ENCODE peak calls at places on chromosome 20, in five cellular contexts. O is IMR-90, R is K562, H is HepG2, F is HCT116. V is an unnamed sample. For H3K36me3, the result is how much of the 10 kb centered on the place peaks cover.

GRCh38 chr20:25991756-25992130 is 295.1 kb upstream of the ZNF337 start:
- DNase-seq in F (no peak), O (no peak), R (no peak), H (no peak), V (no peak)

GRCh38 chr20:11366660-11367059 is 551.0 kb upstream of the BTBD3 start:
- DNase-seq in R (no peak), O (peak), H (no peak), F (no peak), V (no peak)

GRCh38 chr20:63955281-63955845 is 853 bp downstream of the UCKL1 start:
- DNase-seq in R (peak), O (no peak), H (peak), F (no peak), V (peak)

GRCh38 chr20:24166412-24166811 is 177.8 kb upstream of the GGTLC1 start:
- DNase-seq in H (no peak), O (no peak), F (no peak), R (no peak), V (no peak)

GRCh38 chr20:1934162-1934561 is 39.0 kb downstream of the SIRPA start:
- DNase-seq in F (no peak), H (no peak), R (no peak), O (peak), V (no peak)

GRCh38 chr20:25296094-25297093 is 48.5 kb downstream of the PYGB start:
- DNase-seq in H (peak), F (no peak), O (peak), R (peak), V (peak)

GRCh38 chr20:20571068-20571780 is 141.2 kb downstream of the RALGAPA2 start:
- DNase-seq in R (no peak), H (no peak), O (no peak), F (no peak), V (peak)

GRCh38 chr20:4043801-4044200 is 28.4 kb upstream of the RNF24 start:
- DNase-seq in R (no peak), H (no peak), F (no peak), O (no peak), V (no peak)

GRCh38 chr20:48384147-48384818 is 443.5 kb downstream of the PREX1 start:
- DNase-seq in O (no peak), R (peak), F (peak), H (no peak), V (peak)

GRCh38 chr20:64065973-64066341 is 3.0 kb downstream of the TCEA2 start:
- DNase-seq in R (peak), O (peak), F (peak), H (no peak), V (peak)

GRCh38 chr20:50188879-50189680 is 1.6 kb upstream of the CEBPB start:
- DNase-seq in H (peak), F (no peak), R (no peak), O (no peak), V (no peak)

GRCh38 chr20:21104466-21104761 is 1.7 kb downstream of the LINC00237 start:
- DNase-seq in R (no peak), H (no peak), O (no peak), F (no peak), V (no peak)

DNA sequence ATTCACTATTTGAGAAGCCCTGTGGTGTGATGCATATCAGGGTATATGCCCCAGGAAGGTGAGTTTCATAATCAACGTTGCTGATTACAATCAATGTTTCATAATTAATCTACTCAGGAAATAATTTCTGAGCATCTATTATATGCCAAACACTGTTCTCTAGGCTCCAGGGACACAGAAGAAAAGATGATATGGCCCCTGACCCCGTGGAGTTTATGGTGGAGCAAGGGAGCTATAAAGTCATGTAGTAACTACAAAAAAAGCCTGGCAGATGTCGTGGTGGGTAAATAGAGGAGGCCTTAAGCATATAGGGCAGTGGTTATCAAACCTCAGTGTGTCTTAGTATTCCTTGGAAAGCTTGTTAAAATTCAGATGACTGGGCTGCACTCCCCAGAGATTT is 40.1 kb upstream of the BCAS1 start:
- DNase-seq in R (no peak), F (no peak), O (no peak), H (no peak), V (no peak)
- H2AFZ ChIP-seq in R (no peak), F (no peak), O (no peak), H (no peak), V (no peak)

GRCh38 chr20:61990484-61990883 is 75.2 kb downstream of the TAF4 start:
- DNase-seq in R (no peak), F (no peak), O (no peak), H (no peak), V (no peak)

GRCh38 chr20:61989741-61990140 is 75.9 kb downstream of the TAF4 start:
- DNase-seq in R (no peak), O (no peak), H (no peak), F (no peak), V (no peak)

GRCh38 chr20:61991476-61991875 is 74.2 kb downstream of the TAF4 start:
- DNase-seq in F (no peak), R (no peak), H (no peak), O (no peak), V (no peak)

GRCh38 chr20:61986762-61987321 is 78.8 kb downstream of the TAF4 start:
- DNase-seq in F (no peak), R (no peak), H (no peak), O (no peak), V (no peak)

GRCh38 chr20:61988665-61989064 is 77.0 kb downstream of the TAF4 start:
- DNase-seq in R (no peak), F (no peak), H (no peak), O (no peak), V (no peak)
- H3K36me3 ChIP-seq in R (half or more), F (under half), H (under half), O (under half), V (under half)

GRCh38 chr20:16147916-16148315 is 425.3 kb downstream of the KIF16B start:
- DNase-seq in F (no peak), O (no peak), R (no peak), H (no peak), V (no peak)
- H2AFZ ChIP-seq in F (no peak), O (no peak), R (no peak), H (no peak), V (no peak)

GRCh38 chr20:36761125-36761524 is 12.4 kb downstream of the DSN1 start:
- DNase-seq in F (no peak), O (no peak), H (no peak), R (no peak), V (no peak)
- H3K36me3 ChIP-seq in F (under half), O (under half), H (under half), R (half or more), V (under half)